ENCODE peak calls at places on chromosomes 11 and 22, in nine cellular contexts. S, A, B, O, T, U, Z, N and H are unnamed samples.

GRCh38 chr11:27459191-27459590 is 13.4 kb downstream of the LGR4 start:
- DNase-seq in S (no peak), A (no peak), B (no peak), O (no peak), T (no peak), U (no peak), Z (no peak), N (no peak), H (no peak)

GRCh38 chr11:74820763-74821162 is 72.1 kb downstream of the RNF169 start:
- DNase-seq in S (peak), A (no peak), B (no peak), O (no peak), T (peak), U (no peak), Z (no peak), N (peak), H (no peak)

GRCh38 chr11:117834838-117835443 is 10.4 kb upstream of the FXYD2 start:
- DNase-seq in S (no peak), A (peak), B (no peak), O (no peak), T (no peak), U (peak), Z (peak), N (no peak), H (no peak)

GRCh38 chr11:104968856-104969776 is 742 bp upstream of the CASP4 start:
- DNase-seq in S (peak), A (peak), B (peak), O (no peak), T (peak), U (peak), Z (peak), N (peak), H (no peak)

GRCh38 chr11:22539851-22540376 is 85.7 kb downstream of the FANCF start:
- DNase-seq in S (peak), A (no peak), B (peak), O (no peak), T (no peak), U (no peak), Z (no peak), N (peak), H (no peak)

GRCh38 chr22:30705710-30706651 is 11.3 kb downstream of the OSBP2 start:
- DNase-seq in S (no peak), A (no peak), B (no peak), O (peak), T (no peak), U (no peak), Z (no peak), N (no peak), H (no peak)

GRCh38 chr11:3227568-3228444 is 4.4 kb downstream of the MRGPRE start:
- DNase-seq in S (no peak), A (no peak), B (no peak), O (peak), T (no peak), U (no peak), Z (peak), N (no peak), H (no peak)

GRCh38 chr22:26890870-26891269 is 233.5 kb downstream of the MIAT start:
- DNase-seq in S (no peak), A (no peak), B (no peak), O (no peak), T (no peak), U (no peak), Z (no peak), N (no peak), H (no peak)

GRCh38 chr11:93718057-93718563 is 23.2 kb downstream of the TAF1D start:
- DNase-seq in S (no peak), A (no peak), B (no peak), O (no peak), T (no peak), U (no peak), Z (no peak), N (no peak), H (no peak)

GRCh38 chr11:96827164-96827563 is 437.4 kb downstream of the JRKL start:
- DNase-seq in S (no peak), A (no peak), B (no peak), O (no peak), T (no peak), U (no peak), Z (no peak), N (peak), H (no peak)

GRCh38 chr22:26134654-26135330 is 34.5 kb upstream of the SEZ6L start:
- DNase-seq in S (no peak), A (no peak), B (no peak), O (no peak), T (no peak), U (no peak), Z (no peak), N (no peak), H (no peak)

GRCh38 chr11:46330887-46331652 is 16.2 kb upstream of the DGKZ start:
- DNase-seq in S (no peak), A (no peak), B (no peak), O (no peak), T (no peak), U (no peak), Z (no peak), N (peak), H (no peak)

GRCh38 chr22:28237092-28237491 is 318.0 kb upstream of the PITPNB start:
- DNase-seq in S (peak), A (no peak), B (no peak), O (no peak), T (no peak), U (no peak), Z (no peak), N (peak), H (no peak)

GRCh38 chr11:68659158-68659921 is 25.0 kb upstream of the GAL start:
- DNase-seq in S (peak), A (no peak), B (no peak), O (no peak), T (peak), U (no peak), Z (peak), N (peak), H (no peak)

GRCh38 chr11:113006916-113007445 is 45.8 kb downstream of the NCAM1 start:
- DNase-seq in S (no peak), A (no peak), B (no peak), O (no peak), T (no peak), U (no peak), Z (no peak), N (peak), H (no peak)

GRCh38 chr22:35915477-35916013 is 113.1 kb downstream of the RBFOX2 start:
- DNase-seq in S (peak), A (no peak), B (peak), O (no peak), T (no peak), U (no peak), Z (no peak), N (no peak), H (no peak)

GRCh38 chr11:34624069-34624468 is 3.2 kb downstream of the EHF start:
- DNase-seq in S (no peak), A (peak), B (peak), O (no peak), T (no peak), U (peak), Z (no peak), N (no peak), H (peak)

GRCh38 chr11:67045314-67045713 is 11.3 kb upstream of the RHOD start:
- DNase-seq in S (peak), A (no peak), B (no peak), O (no peak), T (peak), U (no peak), Z (peak), N (peak), H (no peak)

GRCh38 chr11:26741036-26741435 is 19.2 kb upstream of the SLC5A12 start:
- DNase-seq in S (no peak), A (no peak), B (no peak), O (no peak), T (no peak), U (no peak), Z (no peak), N (peak), H (no peak)

GRCh38 chr11:77569046-77569445 is 20.7 kb upstream of the AQP11 start:
- DNase-seq in S (no peak), A (no peak), B (no peak), O (no peak), T (no peak), U (peak), Z (no peak), N (no peak), H (no peak)

GRCh38 chr22:37173709-37174108 is 14.3 kb downstream of the C1QTNF6 start:
- DNase-seq in S (no peak), A (no peak), B (no peak), O (no peak), T (no peak), U (no peak), Z (peak), N (peak), H (no peak)

GRCh38 chr11:19800714-19801519 is 88.3 kb downstream of the NAV2 start:
- DNase-seq in S (peak), A (no peak), B (peak), O (no peak), T (no peak), U (no peak), Z (no peak), N (no peak), H (no peak)

GRCh38 chr11:8719260-8720190 is 36.9 kb downstream of the RPL27A start:
- DNase-seq in S (peak), A (no peak), B (no peak), O (no peak), T (peak), U (no peak), Z (peak), N (peak), H (no peak)

GRCh38 chr11:10975287-10975721 is 117.5 kb upstream of the ZBED5 start:
- DNase-seq in S (peak), A (no peak), B (no peak), O (no peak), T (no peak), U (no peak), Z (no peak), N (no peak), H (no peak)

GRCh38 chr22:22593964-22594656 is 35.0 kb upstream of the PRAME start:
- DNase-seq in S (peak), A (peak), B (peak), O (no peak), T (no peak), U (peak), Z (no peak), N (peak), H (peak)

GRCh38 chr11:128718064-128718463 is 24.2 kb downstream of the FLI1 start:
- DNase-seq in S (no peak), A (no peak), B (no peak), O (no peak), T (no peak), U (no peak), Z (no peak), N (no peak), H (no peak)

GRCh38 chr11:2771758-2772466 is 72.1 kb upstream of the KCNQ1OT1 start:
- DNase-seq in S (no peak), A (peak), B (no peak), O (no peak), T (peak), U (no peak), Z (peak), N (no peak), H (no peak)

GRCh38 chr22:38754247-38755154 is 1.3 kb downstream of the SUN2 start:
- DNase-seq in S (peak), A (peak), B (peak), O (no peak), T (no peak), U (peak), Z (peak), N (peak), H (no peak)
- H3K27ac ChIP-seq in S (peak), A (peak), B (peak), O (peak), T (peak), U (peak), Z (peak), N (peak), H (peak)

GRCh38 chr11:123188508-123189165 is 6.4 kb downstream of the CLMP start:
- DNase-seq in S (peak), A (no peak), B (no peak), O (no peak), T (no peak), U (no peak), Z (no peak), N (peak), H (no peak)
- H3K4me3 ChIP-seq in S (peak), A (no peak), B (no peak), O (no peak), T (no peak), U (no peak), Z (peak), N (no peak), H (no peak)

GRCh38 chr11:70873736-70874412 is 378.5 kb downstream of the SHANK2 start:
- DNase-seq in S (no peak), A (no peak), B (no peak), O (no peak), T (no peak), U (no peak), Z (no peak), N (no peak), H (no peak)
- H3K27ac ChIP-seq in S (no peak), A (no peak), B (no peak), O (no peak), T (peak), U (no peak), Z (no peak), N (no peak), H (no peak)

DNA sequence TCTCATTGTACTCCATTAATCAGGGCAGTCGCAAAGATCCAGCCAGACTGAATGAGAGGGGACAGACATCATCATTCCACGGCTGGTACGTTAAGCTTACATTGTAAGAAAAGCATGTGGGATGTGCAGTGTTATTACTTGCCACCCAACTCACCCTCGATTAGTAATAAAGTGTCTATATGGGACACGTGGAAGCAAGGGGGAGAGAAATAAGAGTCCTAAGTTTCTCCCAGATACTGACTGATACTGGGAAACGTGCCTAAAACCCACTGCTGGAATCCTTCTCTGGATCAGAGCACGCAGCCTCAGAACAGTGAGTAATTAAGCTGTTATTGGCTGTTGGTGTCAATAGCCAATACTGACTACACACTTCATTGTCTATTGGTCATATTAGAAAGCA is 537.7 kb upstream of the B3GAT1 start:
- DNase-seq in S (no peak), A (no peak), B (no peak), O (no peak), T (no peak), U (no peak), Z (no peak), N (peak), H (no peak)
- H3K4me3 ChIP-seq in S (no peak), A (no peak), B (no peak), O (no peak), T (no peak), U (no peak), Z (peak), N (no peak), H (no peak)